ENCODE peak calls at places on chromosomes 6 and 20, in six cellular contexts. T, O, A, W, C and G are unnamed samples. For H3K36me3, the result is how much of the 10 kb centered on the place peaks cover.

GRCh38 chr6:161476711-161477110 is 202.8 kb upstream of the AGPAT4 start:
- DNase-seq in W (no peak), O (no peak), T (no peak), A (no peak), C (no peak), G (no peak)

GRCh38 chr20:63625771-63626423 is 1.0 kb downstream of the GMEB2 start:
- DNase-seq in C (peak), O (peak), A (peak), T (no peak), W (no peak), G (no peak)

GRCh38 chr6:133977983-133978895 is 25.2 kb downstream of the TBPL1 start:
- DNase-seq in A (no peak), O (no peak), C (no peak), T (no peak), W (no peak), G (peak)

GRCh38 chr6:75830959-75831885 is 82.2 kb downstream of the MYO6 start:
- DNase-seq in W (no peak), O (no peak), T (no peak), C (no peak), A (no peak), G (no peak)

GRCh38 chr6:37637562-37638413 is 59.9 kb downstream of the MDGA1 start:
- DNase-seq in O (no peak), C (no peak), W (no peak), A (no peak), T (no peak), G (no peak)

GRCh38 chr6:75275067-75275466 is 9.5 kb downstream of the TMEM30A start:
- DNase-seq in W (no peak), O (no peak), A (no peak), C (no peak), T (no peak), G (no peak)

GRCh38 chr6:143368426-143368825 is 82.1 kb downstream of the ADAT2 start:
- DNase-seq in C (no peak), W (no peak), T (no peak), O (no peak), A (no peak), G (no peak)

GRCh38 chr20:48827880-48828733 is at the start of gene PREX1:
- DNase-seq in A (peak), W (peak), O (peak), T (peak), C (peak), G (peak)

GRCh38 chr6:10481101-10481500 is 40.0 kb upstream of the GCNT2 start:
- DNase-seq in O (no peak), W (no peak), C (no peak), T (no peak), A (no peak), G (no peak)

GRCh38 chr6:39934060-39934757 is at the start of gene MOCS1:
- DNase-seq in C (peak), W (peak), T (peak), O (peak), A (peak), G (peak)

GRCh38 chr20:13930246-13930645 is 60.2 kb downstream of the SEL1L2 start:
- DNase-seq in W (no peak), T (no peak), O (no peak), A (no peak), C (no peak), G (no peak)

GRCh38 chr20:57392512-57393271 is 1.5 kb downstream of the RBM38 start:
- DNase-seq in A (peak), C (peak), T (no peak), O (peak), W (no peak), G (peak)

GRCh38 chr6:80438728-80439127 is 332.3 kb downstream of the BCKDHB start:
- DNase-seq in W (peak), O (no peak), T (peak), A (no peak), C (no peak), G (peak)

GRCh38 chr6:97026298-97026697 is 101.8 kb downstream of the KLHL32 start:
- DNase-seq in C (no peak), T (no peak), A (no peak), W (no peak), O (no peak), G (no peak)

GRCh38 chr20:55540486-55540885 is 464.8 kb downstream of the CBLN4 start:
- DNase-seq in C (no peak), T (no peak), W (no peak), A (no peak), O (no peak), G (no peak)

GRCh38 chr20:3244613-3245012 is 5.6 kb upstream of the SLC4A11 start:
- DNase-seq in O (no peak), C (no peak), W (no peak), A (no peak), T (no peak), G (no peak)

GRCh38 chr20:30611239-30611984 is 646.1 kb upstream of the DEFB115 start:
- DNase-seq in T (no peak), O (no peak), A (peak), C (no peak), W (no peak), G (no peak)

GRCh38 chr6:45555981-45556771 is 178.4 kb upstream of the SUPT3H start:
- DNase-seq in T (no peak), C (no peak), O (no peak), A (no peak), W (no peak), G (peak)

GRCh38 chr6:44219053-44219814 is 2.5 kb downstream of the MYMX start:
- DNase-seq in T (peak), O (no peak), C (no peak), W (no peak), A (peak), G (peak)

GRCh38 chr6:10412948-10413849 is 1.7 kb downstream of the TFAP2A start:
- DNase-seq in W (no peak), A (no peak), C (no peak), T (no peak), O (no peak), G (no peak)

GRCh38 chr6:45562171-45562570 is 184.4 kb upstream of the SUPT3H start:
- DNase-seq in A (no peak), O (no peak), W (no peak), C (no peak), T (no peak), G (no peak)

GRCh38 chr6:134004714-134005113 is 47.7 kb downstream of the SLC2A12 start:
- DNase-seq in A (no peak), O (no peak), W (no peak), C (no peak), T (no peak), G (no peak)

GRCh38 chr20:34536798-34537394 is 20.7 kb downstream of the DYNLRB1 start:
- DNase-seq in T (no peak), W (no peak), A (peak), C (peak), O (peak), G (no peak)

GRCh38 chr6:41723178-41723935 is 12.1 kb downstream of the TFEB start:
- DNase-seq in O (no peak), C (no peak), T (no peak), A (peak), W (no peak), G (no peak)

GRCh38 chr6:147054158-147054557 is 150.1 kb upstream of the STXBP5 start:
- DNase-seq in O (no peak), T (no peak), A (no peak), W (no peak), C (no peak), G (no peak)

GRCh38 chr6:16244869-16245451 is 6.6 kb downstream of the GMPR start:
- DNase-seq in W (no peak), O (no peak), A (no peak), T (no peak), C (no peak), G (no peak)

DNA sequence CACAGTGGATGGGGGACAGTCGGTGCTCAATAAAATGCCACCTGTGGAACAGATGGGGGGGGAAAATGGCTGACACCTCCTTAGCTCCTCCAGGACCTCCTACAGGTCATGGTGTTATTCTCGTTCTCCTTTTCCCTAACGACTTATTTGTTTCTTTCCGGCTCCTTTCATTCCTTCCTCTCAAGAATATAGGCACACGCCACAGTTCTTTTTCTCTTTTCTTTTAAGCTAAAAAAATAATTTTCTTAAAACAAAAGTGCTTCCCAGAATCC is 1.4 kb upstream of the RNASET2 start:
- DNase-seq in A (no peak), W (no peak), T (no peak), C (no peak), O (no peak), G (no peak)
- H3K4me3 ChIP-seq in A (no peak), W (no peak), T (no peak), C (peak), O (peak), G (no peak)

DNA sequence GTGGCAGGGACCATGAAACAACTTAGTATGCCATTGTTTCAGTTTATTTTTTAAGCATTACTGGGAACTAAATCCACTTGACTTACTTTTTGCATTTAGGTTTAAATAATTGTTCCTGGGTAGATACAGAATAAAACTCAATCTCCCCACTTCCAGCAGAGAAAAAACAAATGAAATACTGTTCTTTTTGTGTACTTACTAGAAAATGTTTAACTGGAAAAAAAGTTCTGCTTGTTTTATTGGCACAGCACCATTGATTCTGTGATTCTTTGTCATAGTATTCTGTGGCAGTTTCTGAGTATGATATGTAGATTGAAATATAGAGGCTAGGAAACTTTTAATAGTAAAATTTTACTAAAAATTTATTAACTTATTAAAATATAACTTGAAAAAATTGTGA is 10.2 kb downstream of the ASXL1 start:
- DNase-seq in W (no peak), A (no peak), T (no peak), O (no peak), C (no peak), G (no peak)
- H3K36me3 ChIP-seq in W (under half), A (half or more), T (under half), O (under half), C (under half), G (under half)

GRCh38 chr20:10761786-10762185 is 88.0 kb upstream of the JAG1 start:
- DNase-seq in A (peak), C (no peak), O (no peak), W (no peak), T (no peak), G (no peak)

GRCh38 chr20:10762216-10762615 is 88.4 kb upstream of the JAG1 start:
- DNase-seq in W (no peak), C (no peak), O (no peak), T (no peak), A (no peak), G (no peak)

GRCh38 chr20:10763117-10763516 is 89.3 kb upstream of the JAG1 start:
- DNase-seq in W (no peak), C (no peak), A (no peak), T (no peak), O (no peak), G (no peak)

GRCh38 chr20:10758446-10758845 is 84.6 kb upstream of the JAG1 start:
- DNase-seq in A (no peak), O (no peak), T (no peak), W (no peak), C (no peak), G (no peak)

GRCh38 chr20:10761232-10761631 is 87.4 kb upstream of the JAG1 start:
- DNase-seq in C (no peak), W (no peak), T (no peak), O (no peak), A (no peak), G (peak)
- H3K4me3 ChIP-seq in C (no peak), W (no peak), T (no peak), O (no peak), A (no peak), G (no peak)

GRCh38 chr20:58703765-58704331 is 11.2 kb downstream of the NPEPL1 start:
- DNase-seq in W (no peak), A (no peak), O (no peak), C (no peak), T (no peak), G (no peak)
- H3K36me3 ChIP-seq in W (under half), A (half or more), O (under half), C (under half), T (under half), G (under half)

GRCh38 chr6:27136077-27136644 is 111.3 kb upstream of the PRSS16 start:
- DNase-seq in T (no peak), C (no peak), A (no peak), O (no peak), W (no peak), G (no peak)

GRCh38 chr6:27130668-27131428 is 116.7 kb upstream of the PRSS16 start:
- DNase-seq in O (no peak), W (no peak), C (no peak), T (no peak), A (no peak), G (no peak)

GRCh38 chr6:27132532-27133280 is 114.8 kb upstream of the PRSS16 start:
- DNase-seq in A (peak), O (peak), C (peak), T (peak), W (peak), G (peak)

GRCh38 chr6:27135087-27135657 is 112.3 kb upstream of the PRSS16 start:
- DNase-seq in A (no peak), O (no peak), W (no peak), T (no peak), C (no peak), G (no peak)

DNA sequence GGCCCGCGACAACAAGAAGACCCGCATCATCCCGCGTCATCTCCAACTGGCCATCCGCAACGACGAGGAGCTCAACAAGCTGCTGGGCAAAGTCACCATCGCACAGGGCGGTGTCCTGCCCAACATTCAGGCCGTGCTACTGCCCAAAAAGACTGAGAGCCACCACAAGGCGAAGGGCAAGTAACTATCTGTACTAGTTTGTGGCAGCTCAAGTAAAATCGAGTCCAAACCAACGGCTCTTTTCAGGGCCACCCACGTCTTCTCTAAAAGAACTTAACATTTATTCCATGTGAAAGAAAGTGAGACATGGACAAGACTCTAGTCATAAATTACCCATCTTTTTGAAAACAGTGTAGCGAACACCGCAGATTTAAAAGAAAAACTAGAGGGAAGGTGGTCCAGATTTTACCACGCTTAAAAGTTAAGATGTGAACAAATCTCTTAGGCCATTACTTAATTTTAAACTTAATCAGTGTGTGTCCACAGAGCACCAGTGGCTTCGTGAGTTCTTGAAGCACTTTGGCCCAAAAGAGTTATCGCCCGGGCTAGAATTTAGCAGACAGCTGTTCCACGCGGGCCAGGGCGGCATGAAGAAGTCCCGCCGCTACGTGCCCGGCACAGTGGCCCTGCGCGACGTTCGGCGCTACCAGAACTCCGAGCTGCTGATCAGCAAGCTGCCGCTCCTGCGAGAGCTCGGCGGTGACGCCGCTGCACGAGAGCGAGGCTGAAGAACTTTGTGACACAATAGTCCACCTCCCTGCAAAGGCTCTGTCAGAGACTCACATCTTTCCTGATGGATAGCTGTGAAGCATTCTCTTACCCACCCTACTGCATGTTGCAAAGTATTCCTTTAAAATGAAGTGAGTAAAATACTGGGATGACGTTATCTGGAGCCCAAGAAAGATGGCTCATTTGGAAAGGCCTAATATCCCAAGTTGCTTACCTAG is 113.9 kb upstream of the PRSS16 start:
- DNase-seq in W (no peak), O (peak), A (peak), C (peak), T (no peak), G (peak)
- H3K4me3 ChIP-seq in W (peak), O (peak), A (peak), C (peak), T (peak), G (peak)

DNA sequence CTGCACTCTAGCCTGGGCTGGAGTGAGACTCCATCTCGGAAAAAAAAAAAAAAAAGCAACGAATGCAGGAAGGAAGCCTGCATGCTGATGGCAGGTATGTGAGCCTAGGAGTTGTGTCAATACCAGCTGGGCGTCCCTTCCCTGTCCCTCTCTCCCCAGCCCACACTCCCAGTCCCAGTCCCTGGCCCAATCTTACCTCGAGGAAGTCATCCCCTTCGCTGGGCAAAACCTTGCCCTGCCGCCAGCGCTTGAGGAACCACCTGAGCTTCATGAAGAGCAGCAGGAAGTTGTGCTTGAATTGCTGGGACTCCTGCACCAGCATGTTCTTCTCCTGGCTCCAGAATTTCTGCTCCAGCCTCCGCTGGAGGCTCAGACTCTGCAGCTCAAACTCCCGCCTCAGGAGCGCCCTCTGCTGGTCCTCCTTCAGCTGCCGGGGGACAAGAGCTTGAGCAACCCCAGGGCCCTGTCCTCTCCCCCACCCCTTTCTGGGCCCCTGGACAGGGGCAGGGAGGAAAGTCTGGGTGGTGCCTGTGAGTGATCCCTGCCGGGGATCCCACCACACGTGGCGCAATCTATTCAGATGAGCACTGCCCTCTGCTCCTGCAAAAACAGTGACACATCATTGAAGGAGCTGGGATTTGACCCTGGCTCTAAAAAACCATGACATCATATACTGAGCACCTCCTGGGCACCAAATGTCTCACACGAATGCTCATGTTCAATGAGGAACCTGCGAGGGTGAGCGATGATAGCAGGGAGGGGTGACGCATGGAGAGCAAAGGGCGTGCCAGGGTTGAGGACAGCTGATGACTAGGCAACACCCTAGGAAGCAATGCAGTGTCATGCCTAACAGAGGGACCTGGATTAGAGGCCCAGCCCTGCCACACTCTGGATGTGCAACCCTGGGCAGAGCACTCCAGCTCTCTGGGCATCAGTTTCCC is 35.0 kb upstream of the DSN1 start:
- DNase-seq in A (peak), T (peak), O (peak), C (peak), W (peak), G (peak)
- H3K36me3 ChIP-seq in A (half or more), T (half or more), O (under half), C (under half), W (under half), G (under half)